ENCODE peak calls at places on chromosome 12, in six cellular contexts. E is stimulated activated CD4-positive, alpha-beta T cell treated with anti-CD3 and anti-CD28 coated beads, Interleukin-2, amount 100 ng/mL, for 24 hours; W is islet precursor cell; V is sigmoid colon; J is IMR-90; X is NCI-H460. N is an unnamed sample.

GRCh38 chr12:69154585-69155363 is 84.6 kb upstream of the CPSF6 start:
- DNase-seq in J (peak), W (no peak), V (peak), X (peak), E (peak), N (peak)

GRCh38 chr12:27711312-27711682 is 665 bp downstream of the MRPS35 start:
- DNase-seq in V (no peak), X (no peak), E (peak), J (no peak), W (no peak), N (peak)

GRCh38 chr12:94699796-94700195 is 49.4 kb upstream of the TMCC3 start:
- DNase-seq in V (no peak), W (no peak), E (no peak), J (no peak), X (no peak), N (no peak)

GRCh38 chr12:49017764-49018281 is 753 bp downstream of the PRKAG1 start:
- DNase-seq in V (peak), E (peak), J (peak), W (no peak), X (no peak), N (peak)

GRCh38 chr12:89948266-89949175 is 239.9 kb upstream of the ATP2B1 start:
- DNase-seq in X (peak), J (no peak), V (no peak), E (no peak), W (no peak), N (no peak)

GRCh38 chr12:571795-572531 is 91.3 kb downstream of the NINJ2 start:
- DNase-seq in W (peak), X (no peak), V (peak), J (no peak), E (no peak), N (peak)

GRCh38 chr12:69875416-69875815 is 50.4 kb downstream of the MYRFL start:
- DNase-seq in W (no peak), V (no peak), X (no peak), E (no peak), J (no peak), N (no peak)

GRCh38 chr12:132437252-132438138 is 52.5 kb upstream of the FBRSL1 start:
- DNase-seq in E (no peak), X (no peak), V (no peak), J (no peak), W (no peak), N (no peak)

GRCh38 chr12:12562016-12562483 is 613 bp downstream of the DUSP16 start:
- DNase-seq in W (peak), E (peak), X (no peak), V (peak), J (peak), N (peak)

GRCh38 chr12:113939867-113940266 is 26.3 kb downstream of the RBM19 start:
- DNase-seq in W (no peak), E (no peak), J (no peak), V (no peak), X (no peak), N (no peak)

GRCh38 chr12:93090768-93091172 is 161.7 kb upstream of the EEA1 start:
- DNase-seq in X (no peak), E (no peak), W (no peak), V (no peak), J (peak), N (peak)

GRCh38 chr12:46406352-46407027 is 33.9 kb upstream of the SLC38A2 start:
- DNase-seq in V (no peak), E (no peak), X (no peak), J (no peak), W (no peak), N (no peak)

GRCh38 chr12:109912790-109913189 is 12.7 kb downstream of the TCHP start:
- DNase-seq in V (no peak), X (no peak), W (no peak), J (no peak), E (no peak), N (peak)

GRCh38 chr12:131035268-131035681 is 81.6 kb downstream of the ADGRD1 start:
- DNase-seq in J (no peak), V (no peak), X (peak), E (no peak), W (no peak), N (no peak)

N was measured in EL.